ENCODE peak calls at places on chromosomes 7 and 10, in six cellular contexts. One of them, this sample, is unnamed.

GRCh38 chr10:82866424-82867020 is 991.5 kb downstream of the NRG3 start:
- DNase-seq in GM12878: no peak
- DNase-seq in H1: no peak
- DNase-seq in HepG2: no peak
- DNase-seq in K562: no peak
- DNase-seq in HCT116: no peak
- DNase-seq in this sample: no peak

GRCh38 chr7:99098824-99099498 is 44.9 kb downstream of the SMURF1 start:
- DNase-seq in K562: no peak
- DNase-seq in HepG2: peak
- DNase-seq in H1: no peak
- DNase-seq in HCT116: peak
- DNase-seq in GM12878: no peak
- DNase-seq in this sample: peak

GRCh38 chr7:93697901-93698300 is 123.4 kb upstream of the CALCR start:
- DNase-seq in H1: no peak
- DNase-seq in GM12878: no peak
- DNase-seq in HepG2: no peak
- DNase-seq in K562: no peak
- DNase-seq in HCT116: no peak
- DNase-seq in this sample: no peak

GRCh38 chr10:124917939-124918830 is 23.7 kb upstream of the ZRANB1 start:
- DNase-seq in H1: no peak
- DNase-seq in HCT116: no peak
- DNase-seq in GM12878: no peak
- DNase-seq in K562: no peak
- DNase-seq in HepG2: no peak
- DNase-seq in this sample: no peak

GRCh38 chr7:5429253-5429856 is 5.7 kb upstream of the TNRC18 start:
- DNase-seq in K562: peak
- DNase-seq in HCT116: no peak
- DNase-seq in HepG2: peak
- DNase-seq in GM12878: no peak
- DNase-seq in H1: peak
- DNase-seq in this sample: no peak

GRCh38 chr7:28957064-28957821 is 887 bp downstream of the TRIL start:
- DNase-seq in HCT116: no peak
- DNase-seq in H1: peak
- DNase-seq in HepG2: no peak
- DNase-seq in GM12878: no peak
- DNase-seq in K562: no peak
- DNase-seq in this sample: no peak

GRCh38 chr10:106609466-106609865 is 555.0 kb downstream of the SORCS1 start:
- DNase-seq in HepG2: no peak
- DNase-seq in K562: no peak
- DNase-seq in GM12878: no peak
- DNase-seq in H1: no peak
- DNase-seq in HCT116: no peak
- DNase-seq in this sample: no peak

GRCh38 chr7:6160191-6160623 is 112.2 kb downstream of the CYTH3 start:
- DNase-seq in H1: peak
- DNase-seq in K562: no peak
- DNase-seq in HCT116: no peak
- DNase-seq in HepG2: no peak
- DNase-seq in GM12878: no peak
- DNase-seq in this sample: peak

GRCh38 chr10:1281402-1281782 is 225.2 kb downstream of the WDR37 start:
- DNase-seq in HCT116: no peak
- DNase-seq in HepG2: no peak
- DNase-seq in GM12878: no peak
- DNase-seq in K562: no peak
- DNase-seq in H1: no peak
- DNase-seq in this sample: no peak

GRCh38 chr7:1934017-1934416 is 263.9 kb downstream of the ELFN1 start:
- DNase-seq in H1: no peak
- DNase-seq in GM12878: no peak
- DNase-seq in K562: no peak
- DNase-seq in HepG2: no peak
- DNase-seq in HCT116: no peak
- DNase-seq in this sample: no peak

GRCh38 chr7:94509879-94510581 is 421 bp downstream of the CASD1 start:
- DNase-seq in HCT116: no peak
- DNase-seq in GM12878: peak
- DNase-seq in K562: peak
- DNase-seq in H1: peak
- DNase-seq in HepG2: peak
- DNase-seq in this sample: peak

GRCh38 chr7:79176859-79177477 is 276.5 kb downstream of the MAGI2 start:
- DNase-seq in HepG2: peak
- DNase-seq in HCT116: peak
- DNase-seq in GM12878: no peak
- DNase-seq in H1: no peak
- DNase-seq in K562: no peak
- DNase-seq in this sample: no peak

GRCh38 chr7:25521236-25521635 is 292.9 kb upstream of the NPVF start:
- DNase-seq in K562: peak
- DNase-seq in GM12878: no peak
- DNase-seq in HCT116: no peak
- DNase-seq in H1: no peak
- DNase-seq in HepG2: no peak
- DNase-seq in this sample: no peak

GRCh38 chr10:82691211-82691610 is 816.2 kb downstream of the NRG3 start:
- DNase-seq in GM12878: no peak
- DNase-seq in H1: no peak
- DNase-seq in HepG2: no peak
- DNase-seq in HCT116: no peak
- DNase-seq in K562: no peak
- DNase-seq in this sample: no peak

GRCh38 chr7:1137517-1138167 is 22.4 kb downstream of the ZFAND2A start:
- DNase-seq in HCT116: no peak
- DNase-seq in HepG2: no peak
- DNase-seq in GM12878: no peak
- DNase-seq in K562: no peak
- DNase-seq in H1: no peak
- DNase-seq in this sample: no peak

GRCh38 chr7:114243019-114243507 is 171.6 kb upstream of the FOXP2 start:
- DNase-seq in HCT116: peak
- DNase-seq in H1: no peak
- DNase-seq in GM12878: no peak
- DNase-seq in HepG2: no peak
- DNase-seq in K562: no peak
- DNase-seq in this sample: no peak

GRCh38 chr10:102799691-102800435 is 37.4 kb downstream of the CYP17A1 start:
- DNase-seq in GM12878: no peak
- DNase-seq in H1: no peak
- DNase-seq in K562: no peak
- DNase-seq in HCT116: no peak
- DNase-seq in HepG2: no peak
- DNase-seq in this sample: no peak

GRCh38 chr10:73439055-73439454 is 5.7 kb upstream of the MSS51 start:
- DNase-seq in K562: no peak
- DNase-seq in HCT116: no peak
- DNase-seq in GM12878: no peak
- DNase-seq in HepG2: no peak
- DNase-seq in H1: no peak
- DNase-seq in this sample: no peak

GRCh38 chr7:119254741-119255140 is 1018.2 kb upstream of the KCND2 start:
- DNase-seq in H1: no peak
- DNase-seq in GM12878: no peak
- DNase-seq in HCT116: no peak
- DNase-seq in HepG2: no peak
- DNase-seq in K562: no peak
- DNase-seq in this sample: no peak

GRCh38 chr7:24819916-24820689 is 62.8 kb upstream of the GSDME start:
- DNase-seq in HCT116: peak
- DNase-seq in H1: peak
- DNase-seq in GM12878: no peak
- DNase-seq in HepG2: peak
- DNase-seq in K562: peak
- DNase-seq in this sample: peak

GRCh38 chr10:79246606-79247275 is 100.5 kb upstream of the PPIF start:
- DNase-seq in HCT116: no peak
- DNase-seq in K562: no peak
- DNase-seq in H1: no peak
- DNase-seq in HepG2: no peak
- DNase-seq in GM12878: no peak
- DNase-seq in this sample: no peak

GRCh38 chr7:36015733-36016132 is 137.3 kb upstream of the EEPD1 start:
- DNase-seq in GM12878: no peak
- DNase-seq in H1: no peak
- DNase-seq in K562: no peak
- DNase-seq in HepG2: no peak
- DNase-seq in HCT116: no peak
- DNase-seq in this sample: no peak

GRCh38 chr7:105277341-105277740 is 111.4 kb downstream of the SRPK2 start:
- DNase-seq in HCT116: no peak
- DNase-seq in HepG2: no peak
- DNase-seq in K562: no peak
- DNase-seq in H1: no peak
- DNase-seq in GM12878: no peak
- DNase-seq in this sample: no peak

GRCh38 chr7:80053098-80053497 is 81.5 kb upstream of the GNAI1 start:
- DNase-seq in HCT116: no peak
- DNase-seq in K562: no peak
- DNase-seq in H1: no peak
- DNase-seq in HepG2: peak
- DNase-seq in GM12878: no peak
- DNase-seq in this sample: no peak

GRCh38 chr7:128103498-128104108 is 72.4 kb upstream of the LRRC4 start:
- DNase-seq in HepG2: peak
- DNase-seq in GM12878: no peak
- DNase-seq in K562: no peak
- DNase-seq in HCT116: no peak
- DNase-seq in H1: no peak
- DNase-seq in this sample: no peak

GRCh38 chr10:91617073-91617580 is 15.7 kb downstream of the PPP1R3C start:
- DNase-seq in HepG2: no peak
- DNase-seq in HCT116: no peak
- DNase-seq in K562: no peak
- DNase-seq in GM12878: no peak
- DNase-seq in H1: no peak
- DNase-seq in this sample: no peak

GRCh38 chr7:147711429-147711828 is 879.1 kb upstream of the C7orf33 start:
- DNase-seq in GM12878: no peak
- DNase-seq in HepG2: no peak
- DNase-seq in H1: no peak
- DNase-seq in HCT116: no peak
- DNase-seq in K562: no peak
- DNase-seq in this sample: no peak

GRCh38 chr7:137967143-137968018 is 34.5 kb downstream of the CREB3L2 start:
- DNase-seq in K562: peak
- DNase-seq in GM12878: no peak
- DNase-seq in HepG2: peak
- DNase-seq in HCT116: no peak
- DNase-seq in H1: no peak
- DNase-seq in this sample: no peak

GRCh38 chr10:2908851-2909630 is 158.3 kb upstream of the PFKP start:
- DNase-seq in HepG2: no peak
- DNase-seq in GM12878: no peak
- DNase-seq in H1: no peak
- DNase-seq in HCT116: no peak
- DNase-seq in K562: no peak
- DNase-seq in this sample: no peak

GRCh38 chr10:129531195-129531968 is 64.3 kb downstream of the MGMT start:
- DNase-seq in GM12878: no peak
- DNase-seq in HepG2: peak
- DNase-seq in HCT116: peak
- DNase-seq in K562: no peak
- DNase-seq in H1: no peak
- DNase-seq in this sample: no peak

GRCh38 chr10:119166564-119166963 is 1.1 kb upstream of the SFXN4 start:
- DNase-seq in HCT116: no peak
- DNase-seq in GM12878: no peak
- DNase-seq in H1: no peak
- DNase-seq in K562: no peak
- DNase-seq in HepG2: no peak
- DNase-seq in this sample: no peak

GRCh38 chr7:34973400-34973760 is 63.9 kb downstream of the DPY19L1 start:
- DNase-seq in HepG2: no peak
- DNase-seq in HCT116: no peak
- DNase-seq in H1: no peak
- DNase-seq in GM12878: no peak
- DNase-seq in K562: no peak
- DNase-seq in this sample: no peak
- TF ChIP-seq ZNF274 in HepG2: no peak
- TF ChIP-seq ZNF274 in HCT116: no peak
- TF ChIP-seq ZNF274 in H1: no peak
- TF ChIP-seq ZNF274 in GM12878: no peak
- TF ChIP-seq ZNF274 in K562: no peak
- TF ChIP-seq ZNF274 in this sample: no peak

DNA sequence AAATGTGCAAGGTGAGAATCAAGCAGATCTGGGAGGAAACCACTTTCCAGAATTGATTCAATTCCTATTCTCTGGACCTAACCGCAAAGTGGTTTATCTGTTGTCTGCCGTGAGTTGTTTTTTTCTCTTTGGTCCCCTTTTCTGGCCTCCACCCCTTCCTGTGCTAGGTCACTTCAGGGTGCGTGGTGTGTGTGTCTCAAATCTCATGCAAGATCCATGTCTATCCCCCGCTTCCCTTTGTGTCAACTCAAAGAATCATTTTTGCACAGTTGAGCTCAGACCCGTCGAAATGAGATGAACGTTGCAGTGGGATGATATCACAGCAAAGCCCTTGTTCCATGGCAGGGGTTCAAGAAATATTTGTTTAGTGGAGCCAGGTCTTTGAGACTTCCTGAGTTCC is 184.5 kb downstream of the GATA3 start:
- DNase-seq in HCT116: no peak
- DNase-seq in H1: no peak
- DNase-seq in K562: no peak
- DNase-seq in HepG2: no peak
- DNase-seq in GM12878: no peak
- DNase-seq in this sample: no peak
- TF ChIP-seq ZNF274 in HCT116: no peak
- TF ChIP-seq ZNF274 in H1: no peak
- TF ChIP-seq ZNF274 in K562: no peak
- TF ChIP-seq ZNF274 in HepG2: no peak
- TF ChIP-seq ZNF274 in GM12878: no peak
- TF ChIP-seq ZNF274 in this sample: no peak

DNA sequence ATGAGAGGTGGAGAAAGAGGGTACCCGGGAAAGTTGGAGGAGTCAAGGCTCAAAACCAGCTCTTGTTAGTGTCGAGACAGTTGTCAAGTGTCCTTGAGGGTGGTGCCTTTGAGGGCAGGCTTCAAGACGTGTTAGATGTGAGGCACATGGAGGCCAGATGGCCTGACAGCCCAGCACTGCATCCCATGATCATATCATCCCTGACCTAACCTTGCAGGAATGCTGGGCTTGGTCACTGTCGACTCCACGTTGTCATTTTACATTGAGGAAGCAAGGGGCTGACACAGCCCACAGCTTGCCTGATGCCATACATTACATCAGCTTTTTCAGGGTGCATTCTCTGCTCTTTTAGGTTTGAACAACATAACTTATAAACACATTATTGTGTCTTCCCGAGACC is 114.1 kb downstream of the ABCA13 start:
- DNase-seq in HCT116: no peak
- DNase-seq in K562: no peak
- DNase-seq in GM12878: no peak
- DNase-seq in H1: no peak
- DNase-seq in HepG2: no peak
- DNase-seq in this sample: no peak
- TF ChIP-seq ZNF274 in HCT116: no peak
- TF ChIP-seq ZNF274 in K562: no peak
- TF ChIP-seq ZNF274 in GM12878: no peak
- TF ChIP-seq ZNF274 in H1: no peak
- TF ChIP-seq ZNF274 in HepG2: no peak
- TF ChIP-seq ZNF274 in this sample: no peak

GRCh38 chr7:140326116-140326928 is 72.0 kb downstream of the SLC37A3 start:
- DNase-seq in H1: peak
- DNase-seq in GM12878: no peak
- DNase-seq in K562: peak
- DNase-seq in HCT116: no peak
- DNase-seq in HepG2: peak
- DNase-seq in this sample: no peak
- TF ChIP-seq ZNF274 in H1: no peak
- TF ChIP-seq ZNF274 in GM12878: no peak
- TF ChIP-seq ZNF274 in K562: no peak
- TF ChIP-seq ZNF274 in HCT116: no peak
- TF ChIP-seq ZNF274 in HepG2: no peak
- TF ChIP-seq ZNF274 in this sample: no peak

This sample was measured in NT2/D1.